ENCODE peak calls at places on chromosomes 7 and 10, in ten cellular contexts. Y, U, D, Q, N, M, R, T, J and P are unnamed samples.

GRCh38 chr7:51188987-51189386 is 127.6 kb downstream of the COBL start:
- DNase-seq in R (no peak), D (no peak), Y (no peak), N (no peak), Q (no peak), J (no peak), U (no peak), M (no peak), T (no peak), P (no peak)

GRCh38 chr7:101984141-101984879 is 166.9 kb downstream of the CUX1 start:
- DNase-seq in J (no peak), M (no peak), U (no peak), R (no peak), Y (no peak), T (peak; percentile 5), N (no peak), D (no peak), Q (peak; percentile 26), P (no peak)

GRCh38 chr7:149599636-149600206 is 102.1 kb upstream of the ZNF746 start:
- DNase-seq in R (no peak), Y (no peak), D (no peak), M (no peak), Q (no peak), U (peak; percentile 77), J (no peak), T (no peak), N (no peak), P (no peak)

GRCh38 chr7:42082144-42082543 is 154.9 kb downstream of the GLI3 start:
- DNase-seq in R (no peak), D (no peak), U (no peak), T (peak; percentile 66), N (no peak), J (peak; percentile 60), M (no peak), Q (no peak), Y (no peak), P (no peak)

GRCh38 chr7:101166909-101167644 is 1.7 kb upstream of the VGF start:
- DNase-seq in T (no peak), J (peak; percentile 52), D (peak; percentile 20), R (no peak), M (peak; percentile 93), N (no peak), Y (no peak), Q (no peak), U (no peak), P (no peak)

GRCh38 chr10:129963831-129964501 is at the start of gene EBF3:
- DNase-seq in R (peak; percentile 94), U (no peak), Y (peak; percentile 90), Q (peak; percentile 44), D (peak; percentile 43), M (peak; percentile 92), T (peak; percentile 83), N (no peak), J (peak; percentile 37), P (no peak)

GRCh38 chr7:17131060-17131345 is 167.4 kb upstream of the AHR start:
- DNase-seq in N (no peak), Q (no peak), D (no peak), U (no peak), T (no peak), R (no peak), M (peak; percentile 54), Y (no peak), J (peak; percentile 51), P (no peak)

GRCh38 chr7:7438851-7439250 is 96.8 kb downstream of the COL28A1 start:
- DNase-seq in N (no peak), R (no peak), Q (no peak), D (no peak), U (no peak), Y (no peak), T (peak; percentile 99), M (peak; percentile 65), J (peak; percentile 97), P (no peak)

GRCh38 chr10:78755877-78756455 is 312.8 kb upstream of the ZMIZ1 start:
- DNase-seq in U (no peak), T (peak; percentile 36), R (no peak), N (no peak), M (no peak), Y (no peak), J (no peak), D (no peak), Q (no peak), P (no peak)

GRCh38 chr10:82982110-82982608 is 1107.2 kb downstream of the NRG3 start:
- DNase-seq in Y (no peak), R (no peak), M (peak; percentile 75), D (no peak), Q (no peak), N (no peak), J (peak; percentile 98), U (no peak), T (peak; percentile 91), P (no peak)

GRCh38 chr10:43402176-43402575 is 6.8 kb downstream of the HNRNPF start:
- DNase-seq in T (no peak), J (no peak), R (no peak), M (no peak), N (no peak), Y (no peak), D (no peak), Q (no peak), U (no peak), P (no peak)

GRCh38 chr10:43402880-43403452 is 6.0 kb downstream of the HNRNPF start:
- DNase-seq in Q (peak; percentile 51), D (no peak), M (no peak), R (no peak), Y (no peak), U (no peak), T (no peak), N (no peak), J (no peak), P (no peak)

GRCh38 chr10:43403911-43404674 is 4.9 kb downstream of the HNRNPF start:
- DNase-seq in D (no peak), Y (no peak), U (no peak), M (no peak), Q (no peak), T (peak; percentile 29), R (no peak), N (no peak), J (no peak), P (no peak)

GRCh38 chr10:43407148-43407575 is 1.8 kb downstream of the HNRNPF start:
- DNase-seq in R (peak; percentile 81), N (no peak), Q (peak; percentile 73), T (peak; percentile 85), D (peak; percentile 77), M (peak; percentile 46), Y (peak; percentile 68), J (peak; percentile 53), U (peak; percentile 73), P (peak; percentile 72)

GRCh38 chr10:43404675-43405221 is 4.2 kb downstream of the HNRNPF start:
- DNase-seq in U (no peak), T (no peak), D (no peak), R (no peak), M (no peak), N (no peak), Q (no peak), J (no peak), Y (no peak), P (no peak)
- H3K4me1 ChIP-seq in U (peaks cover 67% of the 10 kb centered on the region), T (peaks cover 61% of the 10 kb centered on the region), D (peaks cover 44% of the 10 kb centered on the region), R (peaks cover 75% of the 10 kb centered on the region), M (peaks cover 2% of the 10 kb centered on the region), N (no peaks in the 10 kb centered on the region), Q (peaks cover 72% of the 10 kb centered on the region), J (peaks cover 6% of the 10 kb centered on the region), Y (peaks cover 93% of the 10 kb centered on the region), P (no peaks in the 10 kb centered on the region)

DNA sequence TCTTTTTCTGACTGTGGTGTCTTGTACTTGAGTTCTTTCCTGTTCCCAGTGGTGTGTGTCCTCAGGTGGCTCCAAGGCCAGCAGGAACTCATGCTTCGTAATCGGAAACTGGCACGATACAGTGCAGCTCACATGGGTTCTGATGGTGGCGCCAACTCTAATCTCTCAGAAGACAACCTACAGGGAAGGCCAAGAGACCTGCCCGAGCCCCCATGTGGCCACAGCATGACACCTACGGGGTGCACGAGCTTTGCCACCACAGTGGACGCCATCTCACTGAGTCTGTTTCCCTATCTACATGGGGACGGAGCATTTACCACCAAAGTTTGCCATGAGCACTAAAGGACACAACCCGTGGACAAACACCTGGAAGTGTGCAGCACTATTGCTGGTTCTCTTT is 586.4 kb upstream of the MKI67 start:
- DNase-seq in M (no peak), Q (no peak), U (no peak), J (no peak), T (no peak), N (no peak), Y (no peak), D (no peak), R (no peak), P (no peak)
- H3K4me1 ChIP-seq in M (no peaks in the 10 kb centered on the region), Q (no peaks in the 10 kb centered on the region), U (no peaks in the 10 kb centered on the region), J (no peaks in the 10 kb centered on the region), T (no peaks in the 10 kb centered on the region), N (no peaks in the 10 kb centered on the region), Y (no peaks in the 10 kb centered on the region), D (no peaks in the 10 kb centered on the region), R (no peaks in the 10 kb centered on the region), P (no peaks in the 10 kb centered on the region)

DNA sequence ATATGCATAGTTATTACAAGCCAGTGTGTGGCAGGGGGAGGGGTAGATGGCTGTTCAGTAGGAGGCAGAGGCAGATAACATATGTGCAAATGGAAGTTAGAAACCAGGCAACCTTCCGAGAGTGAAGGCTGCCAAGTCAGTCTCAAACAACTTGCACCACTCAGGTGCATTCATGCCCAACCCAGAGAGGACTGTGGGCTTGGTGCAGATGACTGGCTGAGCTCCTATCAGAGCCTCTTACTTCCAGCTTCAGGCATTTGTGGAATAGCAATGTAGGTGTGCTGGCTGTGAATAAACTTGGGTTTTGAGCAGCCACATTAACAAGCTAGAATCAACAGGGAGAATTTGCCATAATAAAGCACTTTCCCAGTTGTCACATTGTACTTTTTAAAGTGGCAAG is 789.8 kb downstream of the PHTF2 start:
- DNase-seq in R (no peak), M (no peak), T (no peak), Y (no peak), D (no peak), N (no peak), J (no peak), U (no peak), Q (no peak), P (no peak)
- H3K4me1 ChIP-seq in R (no peaks in the 10 kb centered on the region), M (peaks cover 4% of the 10 kb centered on the region), T (no peaks in the 10 kb centered on the region), Y (no peaks in the 10 kb centered on the region), D (no peaks in the 10 kb centered on the region), N (no peaks in the 10 kb centered on the region), J (no peaks in the 10 kb centered on the region), U (no peaks in the 10 kb centered on the region), Q (no peaks in the 10 kb centered on the region), P (no peaks in the 10 kb centered on the region)

GRCh38 chr10:113004219-113004618 is 54.2 kb downstream of the TCF7L2 start:
- DNase-seq in M (no peak), Q (no peak), J (no peak), R (no peak), T (no peak), N (no peak), Y (no peak), U (no peak), D (no peak), P (no peak)

GRCh38 chr10:113005380-113005779 is 55.3 kb downstream of the TCF7L2 start:
- DNase-seq in N (no peak), J (no peak), M (no peak), U (no peak), Y (no peak), Q (no peak), R (no peak), T (no peak), D (no peak), P (no peak)

GRCh38 chr10:113007821-113008220 is 57.8 kb downstream of the TCF7L2 start:
- DNase-seq in R (no peak), U (no peak), D (no peak), M (no peak), Q (no peak), N (no peak), J (no peak), T (peak; percentile 64), Y (no peak), P (no peak)

GRCh38 chr10:113007343-113007771 is 57.3 kb downstream of the TCF7L2 start:
- DNase-seq in M (peak; percentile 56), U (peak; percentile 34), N (no peak), Q (no peak), R (no peak), D (no peak), Y (no peak), J (no peak), T (no peak), P (no peak)

GRCh38 chr10:113006656-113007342 is 56.8 kb downstream of the TCF7L2 start:
- DNase-seq in Y (no peak), M (no peak), U (no peak), N (no peak), D (no peak), R (no peak), J (no peak), Q (no peak), T (no peak), P (no peak)
- H3K4me1 ChIP-seq in Y (peaks cover 62% of the 10 kb centered on the region), M (peaks cover 12% of the 10 kb centered on the region), U (no peaks in the 10 kb centered on the region), N (peaks cover 6% of the 10 kb centered on the region), D (peaks cover 13% of the 10 kb centered on the region), R (peaks cover 59% of the 10 kb centered on the region), J (no peaks in the 10 kb centered on the region), Q (peaks cover 48% of the 10 kb centered on the region), T (peaks cover 7% of the 10 kb centered on the region), P (peaks cover 27% of the 10 kb centered on the region)